ENCODE peak calls at places on chromosomes 12 and 14, in ten cellular contexts. One of them, this sample, is unnamed.

GRCh38 chr14:22190411-22191191 is 398.4 kb downstream of the DAD1 start:
- DNase-seq in pons: no peak
- DNase-seq in NCI-H2029: no peak
- DNase-seq in CD8-positive, alpha-beta T cell: no peak
- DNase-seq in HFF-Myc: peak
- DNase-seq in NCI-H748 treated with DMSO at 0.1 percent for 48 hours: no peak
- DNase-seq in T47D: no peak
- DNase-seq in hippocampal formation: no peak
- DNase-seq in cardiac fibroblast: no peak
- DNase-seq in MV-4-11: no peak
- DNase-seq in this sample: no peak

GRCh38 chr14:50469982-50470381 is 62.4 kb downstream of the MAP4K5 start:
- DNase-seq in pons: no peak
- DNase-seq in T47D: no peak
- DNase-seq in NCI-H2029: no peak
- DNase-seq in CD8-positive, alpha-beta T cell: no peak
- DNase-seq in cardiac fibroblast: no peak
- DNase-seq in hippocampal formation: no peak
- DNase-seq in HFF-Myc: no peak
- DNase-seq in NCI-H748 treated with DMSO at 0.1 percent for 48 hours: no peak
- DNase-seq in MV-4-11: no peak
- DNase-seq in this sample: no peak

GRCh38 chr14:54746019-54746418 is 156.6 kb downstream of the GCH1 start:
- DNase-seq in HFF-Myc: no peak
- DNase-seq in CD8-positive, alpha-beta T cell: no peak
- DNase-seq in NCI-H2029: no peak
- DNase-seq in pons: no peak
- DNase-seq in MV-4-11: no peak
- DNase-seq in cardiac fibroblast: no peak
- DNase-seq in T47D: no peak
- DNase-seq in NCI-H748 treated with DMSO at 0.1 percent for 48 hours: no peak
- DNase-seq in hippocampal formation: no peak
- DNase-seq in this sample: no peak

GRCh38 chr12:32644455-32644854 is 34.6 kb upstream of the DNM1L start:
- DNase-seq in T47D: no peak
- DNase-seq in NCI-H2029: no peak
- DNase-seq in cardiac fibroblast: peak
- DNase-seq in MV-4-11: no peak
- DNase-seq in hippocampal formation: no peak
- DNase-seq in CD8-positive, alpha-beta T cell: no peak
- DNase-seq in NCI-H748 treated with DMSO at 0.1 percent for 48 hours: no peak
- DNase-seq in pons: no peak
- DNase-seq in HFF-Myc: no peak
- DNase-seq in this sample: no peak

GRCh38 chr14:63045612-63046320 is 508 bp upstream of the KCNH5 start:
- DNase-seq in NCI-H2029: peak
- DNase-seq in NCI-H748 treated with DMSO at 0.1 percent for 48 hours: peak
- DNase-seq in MV-4-11: no peak
- DNase-seq in HFF-Myc: no peak
- DNase-seq in hippocampal formation: no peak
- DNase-seq in CD8-positive, alpha-beta T cell: no peak
- DNase-seq in cardiac fibroblast: peak
- DNase-seq in T47D: no peak
- DNase-seq in pons: no peak
- DNase-seq in this sample: peak

GRCh38 chr14:100765296-100765695 is 38.6 kb downstream of the DLK1 start:
- DNase-seq in cardiac fibroblast: no peak
- DNase-seq in NCI-H748 treated with DMSO at 0.1 percent for 48 hours: no peak
- DNase-seq in MV-4-11: no peak
- DNase-seq in HFF-Myc: no peak
- DNase-seq in pons: no peak
- DNase-seq in NCI-H2029: no peak
- DNase-seq in CD8-positive, alpha-beta T cell: no peak
- DNase-seq in T47D: no peak
- DNase-seq in hippocampal formation: no peak
- DNase-seq in this sample: no peak

GRCh38 chr14:102371361-102371760 is 8.6 kb downstream of the TECPR2 start:
- DNase-seq in NCI-H748 treated with DMSO at 0.1 percent for 48 hours: no peak
- DNase-seq in MV-4-11: no peak
- DNase-seq in pons: no peak
- DNase-seq in hippocampal formation: no peak
- DNase-seq in T47D: no peak
- DNase-seq in HFF-Myc: no peak
- DNase-seq in NCI-H2029: no peak
- DNase-seq in cardiac fibroblast: no peak
- DNase-seq in CD8-positive, alpha-beta T cell: no peak
- DNase-seq in this sample: no peak

GRCh38 chr14:102238131-102238530 is 66.8 kb downstream of the MOK start:
- DNase-seq in NCI-H748 treated with DMSO at 0.1 percent for 48 hours: no peak
- DNase-seq in cardiac fibroblast: no peak
- DNase-seq in CD8-positive, alpha-beta T cell: no peak
- DNase-seq in T47D: no peak
- DNase-seq in NCI-H2029: no peak
- DNase-seq in HFF-Myc: no peak
- DNase-seq in hippocampal formation: no peak
- DNase-seq in pons: no peak
- DNase-seq in MV-4-11: no peak
- DNase-seq in this sample: no peak

GRCh38 chr14:54652188-54652889 is 85.4 kb downstream of the SAMD4A start:
- DNase-seq in T47D: peak
- DNase-seq in cardiac fibroblast: peak
- DNase-seq in hippocampal formation: no peak
- DNase-seq in pons: no peak
- DNase-seq in CD8-positive, alpha-beta T cell: no peak
- DNase-seq in NCI-H2029: no peak
- DNase-seq in MV-4-11: no peak
- DNase-seq in NCI-H748 treated with DMSO at 0.1 percent for 48 hours: no peak
- DNase-seq in HFF-Myc: peak
- DNase-seq in this sample: peak

GRCh38 chr14:74502236-74503019 is 8.9 kb downstream of the ISCA2 start:
- DNase-seq in MV-4-11: peak
- DNase-seq in NCI-H2029: no peak
- DNase-seq in hippocampal formation: peak
- DNase-seq in cardiac fibroblast: peak
- DNase-seq in pons: peak
- DNase-seq in CD8-positive, alpha-beta T cell: no peak
- DNase-seq in T47D: peak
- DNase-seq in HFF-Myc: no peak
- DNase-seq in NCI-H748 treated with DMSO at 0.1 percent for 48 hours: no peak
- DNase-seq in this sample: peak

GRCh38 chr12:113561381-113561780 is 89.7 kb upstream of the LHX5 start:
- DNase-seq in CD8-positive, alpha-beta T cell: no peak
- DNase-seq in pons: no peak
- DNase-seq in NCI-H748 treated with DMSO at 0.1 percent for 48 hours: no peak
- DNase-seq in T47D: no peak
- DNase-seq in NCI-H2029: no peak
- DNase-seq in hippocampal formation: no peak
- DNase-seq in HFF-Myc: no peak
- DNase-seq in MV-4-11: no peak
- DNase-seq in cardiac fibroblast: no peak
- DNase-seq in this sample: no peak

GRCh38 chr12:569803-570236 is 93.4 kb downstream of the NINJ2 start:
- DNase-seq in cardiac fibroblast: peak
- DNase-seq in hippocampal formation: peak
- DNase-seq in NCI-H2029: peak
- DNase-seq in CD8-positive, alpha-beta T cell: peak
- DNase-seq in HFF-Myc: no peak
- DNase-seq in pons: peak
- DNase-seq in NCI-H748 treated with DMSO at 0.1 percent for 48 hours: peak
- DNase-seq in MV-4-11: peak
- DNase-seq in T47D: peak
- DNase-seq in this sample: peak

GRCh38 chr12:107526555-107527180 is 158.9 kb upstream of the PWP1 start:
- DNase-seq in CD8-positive, alpha-beta T cell: no peak
- DNase-seq in pons: no peak
- DNase-seq in HFF-Myc: no peak
- DNase-seq in MV-4-11: no peak
- DNase-seq in NCI-H748 treated with DMSO at 0.1 percent for 48 hours: peak
- DNase-seq in NCI-H2029: no peak
- DNase-seq in T47D: no peak
- DNase-seq in cardiac fibroblast: no peak
- DNase-seq in hippocampal formation: no peak
- DNase-seq in this sample: no peak

GRCh38 chr12:9273276-9273675 is 65.1 kb upstream of the PZP start:
- DNase-seq in cardiac fibroblast: peak
- DNase-seq in NCI-H748 treated with DMSO at 0.1 percent for 48 hours: no peak
- DNase-seq in HFF-Myc: peak
- DNase-seq in NCI-H2029: no peak
- DNase-seq in hippocampal formation: no peak
- DNase-seq in pons: no peak
- DNase-seq in CD8-positive, alpha-beta T cell: no peak
- DNase-seq in T47D: no peak
- DNase-seq in MV-4-11: no peak
- DNase-seq in this sample: no peak

GRCh38 chr12:118840399-118840798 is 140.9 kb upstream of the SRRM4 start:
- DNase-seq in HFF-Myc: no peak
- DNase-seq in NCI-H748 treated with DMSO at 0.1 percent for 48 hours: no peak
- DNase-seq in hippocampal formation: no peak
- DNase-seq in MV-4-11: peak
- DNase-seq in NCI-H2029: no peak
- DNase-seq in cardiac fibroblast: no peak
- DNase-seq in pons: no peak
- DNase-seq in T47D: no peak
- DNase-seq in CD8-positive, alpha-beta T cell: no peak
- DNase-seq in this sample: no peak

GRCh38 chr12:64077922-64078321 is 144.2 kb downstream of the KICS2 start:
- DNase-seq in cardiac fibroblast: peak
- DNase-seq in MV-4-11: no peak
- DNase-seq in NCI-H2029: no peak
- DNase-seq in CD8-positive, alpha-beta T cell: no peak
- DNase-seq in hippocampal formation: no peak
- DNase-seq in T47D: no peak
- DNase-seq in pons: no peak
- DNase-seq in HFF-Myc: no peak
- DNase-seq in NCI-H748 treated with DMSO at 0.1 percent for 48 hours: no peak
- DNase-seq in this sample: no peak

GRCh38 chr14:75439989-75440388 is 12.2 kb downstream of the JDP2 start:
- DNase-seq in T47D: no peak
- DNase-seq in hippocampal formation: peak
- DNase-seq in HFF-Myc: no peak
- DNase-seq in NCI-H748 treated with DMSO at 0.1 percent for 48 hours: no peak
- DNase-seq in CD8-positive, alpha-beta T cell: no peak
- DNase-seq in NCI-H2029: no peak
- DNase-seq in cardiac fibroblast: no peak
- DNase-seq in MV-4-11: no peak
- DNase-seq in pons: no peak
- DNase-seq in this sample: no peak

GRCh38 chr14:92734618-92735017 is 13.8 kb downstream of the LGMN start:
- DNase-seq in pons: no peak
- DNase-seq in NCI-H2029: no peak
- DNase-seq in CD8-positive, alpha-beta T cell: no peak
- DNase-seq in MV-4-11: no peak
- DNase-seq in NCI-H748 treated with DMSO at 0.1 percent for 48 hours: no peak
- DNase-seq in cardiac fibroblast: no peak
- DNase-seq in T47D: no peak
- DNase-seq in hippocampal formation: no peak
- DNase-seq in HFF-Myc: no peak
- DNase-seq in this sample: no peak